ENCODE peak calls at places on chromosomes 3 and 15, in five cellular contexts. One of them, this sample, is unnamed.

GRCh38 chr3:17979248-17979647 is 236.8 kb upstream of the TBC1D5 start:
- DNase-seq in DMS 273 treated with DMSO at 0.1 percent for 48 hours: no peak
- DNase-seq in GM12892: no peak
- DNase-seq in adipocyte: peak
- DNase-seq in KG1: peak
- DNase-seq in this sample: no peak

GRCh38 chr3:85862893-85863455 is 904.2 kb downstream of the CADM2 start:
- DNase-seq in DMS 273 treated with DMSO at 0.1 percent for 48 hours: no peak
- DNase-seq in GM12892: no peak
- DNase-seq in adipocyte: no peak
- DNase-seq in KG1: no peak
- DNase-seq in this sample: no peak

GRCh38 chr3:147420361-147421183 is 11.4 kb downstream of the ZIC1 start:
- DNase-seq in KG1: no peak
- DNase-seq in adipocyte: no peak
- DNase-seq in GM12892: no peak
- DNase-seq in DMS 273 treated with DMSO at 0.1 percent for 48 hours: no peak
- DNase-seq in this sample: no peak

GRCh38 chr15:85318048-85318731 is 62.2 kb upstream of the AKAP13 start:
- DNase-seq in DMS 273 treated with DMSO at 0.1 percent for 48 hours: no peak
- DNase-seq in KG1: no peak
- DNase-seq in adipocyte: peak
- DNase-seq in GM12892: no peak
- DNase-seq in this sample: no peak

GRCh38 chr3:193944161-193944884 is 191.6 kb upstream of the HES1 start:
- DNase-seq in DMS 273 treated with DMSO at 0.1 percent for 48 hours: no peak
- DNase-seq in KG1: no peak
- DNase-seq in adipocyte: no peak
- DNase-seq in GM12892: no peak
- DNase-seq in this sample: no peak

GRCh38 chr15:58873267-58873666 is 60.2 kb downstream of the SLTM start:
- DNase-seq in KG1: no peak
- DNase-seq in adipocyte: no peak
- DNase-seq in GM12892: no peak
- DNase-seq in DMS 273 treated with DMSO at 0.1 percent for 48 hours: no peak
- DNase-seq in this sample: no peak

GRCh38 chr3:11335056-11335608 is 62.9 kb downstream of the ATG7 start:
- DNase-seq in DMS 273 treated with DMSO at 0.1 percent for 48 hours: peak
- DNase-seq in KG1: peak
- DNase-seq in GM12892: no peak
- DNase-seq in adipocyte: peak
- DNase-seq in this sample: peak

GRCh38 chr15:73984208-73984979 is 7.7 kb downstream of the STOML1 start:
- DNase-seq in adipocyte: no peak
- DNase-seq in DMS 273 treated with DMSO at 0.1 percent for 48 hours: no peak
- DNase-seq in GM12892: no peak
- DNase-seq in KG1: no peak
- DNase-seq in this sample: no peak

GRCh38 chr15:62845239-62846126 is 197.1 kb upstream of the TPM1 start:
- DNase-seq in DMS 273 treated with DMSO at 0.1 percent for 48 hours: no peak
- DNase-seq in KG1: no peak
- DNase-seq in adipocyte: no peak
- DNase-seq in GM12892: no peak
- DNase-seq in this sample: no peak

GRCh38 chr3:27080126-27080525 is 289.1 kb downstream of the NEK10 start:
- DNase-seq in DMS 273 treated with DMSO at 0.1 percent for 48 hours: no peak
- DNase-seq in adipocyte: no peak
- DNase-seq in KG1: no peak
- DNase-seq in GM12892: no peak
- DNase-seq in this sample: no peak